ENCODE peak calls at places on chromosomes 1 and 21, in nine cellular contexts. H is GM13977, K is Peyer's patch, W is esophagus squamous epithelium, N is GM23338, X is gastrocnemius medialis, A is endothelial cell, D is heart left ventricle, Q is choroid plexus epithelial cell. J is an unnamed sample.

GRCh38 chr1:29839726-29840125 is 603.4 kb downstream of the PTPRU start:
- DNase-seq in K (no peak), Q (no peak), X (no peak), W (no peak), A (no peak), D (no peak), N (no peak), H (no peak), J (no peak)

GRCh38 chr1:116286541-116286971 is 86.5 kb upstream of the ATP1A1 start:
- DNase-seq in K (no peak), H (no peak), W (no peak), D (no peak), A (no peak), X (no peak), N (no peak), Q (peak), J (no peak)

GRCh38 chr1:117589531-117589930 is 16.3 kb upstream of the TENT5C start:
- DNase-seq in N (no peak), K (peak), H (no peak), D (no peak), X (no peak), W (no peak), Q (no peak), A (no peak), J (no peak)

GRCh38 chr1:209648366-209648765 is 3.9 kb downstream of the LAMB3 start:
- DNase-seq in A (no peak), X (no peak), W (no peak), D (no peak), H (no peak), Q (peak), K (no peak), N (no peak), J (no peak)

GRCh38 chr1:22039594-22040347 is 12.7 kb upstream of the CDC42 start:
- DNase-seq in X (no peak), A (peak), N (peak), Q (peak), W (peak), H (peak), D (peak), K (peak), J (no peak)

GRCh38 chr1:80248886-80249285 is 1242.4 kb upstream of the ADGRL4 start:
- DNase-seq in Q (peak), H (no peak), W (no peak), X (no peak), A (no peak), N (no peak), K (no peak), D (no peak), J (no peak)

GRCh38 chr21:33325222-33326067 is 675 bp downstream of the IFNAR1 start:
- DNase-seq in X (peak), A (peak), H (peak), Q (peak), K (peak), D (peak), W (no peak), N (peak), J (peak)

GRCh38 chr1:15736035-15736665 is at the start of gene SLC25A34:
- DNase-seq in K (peak), Q (no peak), W (no peak), H (no peak), A (no peak), N (peak), D (peak), X (peak), J (no peak)

GRCh38 chr1:67342002-67342890 is 34.6 kb downstream of the IL12RB2 start:
- DNase-seq in N (peak), Q (no peak), K (no peak), H (no peak), A (no peak), W (no peak), X (no peak), D (no peak), J (no peak)

GRCh38 chr1:160004427-160004826 is 27.4 kb downstream of the PIGM start:
- DNase-seq in N (no peak), K (peak), X (no peak), H (no peak), D (no peak), W (no peak), A (no peak), Q (no peak), J (no peak)

GRCh38 chr1:17392199-17392740 is 20.3 kb downstream of the PADI6 start:
- DNase-seq in K (no peak), A (no peak), H (no peak), W (no peak), D (no peak), X (no peak), N (no peak), Q (no peak), J (no peak)

GRCh38 chr1:205630241-205630640 is 1.6 kb downstream of the ELK4 start:
- DNase-seq in Q (peak), X (no peak), K (no peak), A (no peak), N (no peak), W (no peak), H (no peak), D (no peak), J (no peak)

GRCh38 chr1:233732206-233732605 is 118.3 kb downstream of the KCNK1 start:
- DNase-seq in A (no peak), K (no peak), W (no peak), X (no peak), H (no peak), Q (no peak), D (no peak), N (no peak), J (no peak)

GRCh38 chr1:233735331-233735730 is 121.4 kb downstream of the KCNK1 start:
- DNase-seq in N (no peak), H (no peak), A (no peak), K (no peak), W (no peak), Q (no peak), D (no peak), X (no peak), J (no peak)

GRCh38 chr1:233730380-233730779 is 116.5 kb downstream of the KCNK1 start:
- DNase-seq in H (no peak), K (no peak), W (no peak), Q (no peak), D (no peak), X (no peak), N (no peak), A (no peak), J (no peak)

GRCh38 chr1:233734456-233734855 is 120.5 kb downstream of the KCNK1 start:
- DNase-seq in W (no peak), N (no peak), K (no peak), Q (no peak), D (no peak), X (no peak), H (no peak), A (no peak), J (no peak)

GRCh38 chr1:233730809-233731208 is 116.9 kb downstream of the KCNK1 start:
- DNase-seq in W (no peak), Q (no peak), D (no peak), K (no peak), X (no peak), A (no peak), H (no peak), N (peak), J (no peak)
- TF ChIP-seq CTCF in W (no peak), Q (no peak), D (no peak), K (no peak), X (no peak), A (no peak), H (no peak), N (peak), J (peak)

DNA sequence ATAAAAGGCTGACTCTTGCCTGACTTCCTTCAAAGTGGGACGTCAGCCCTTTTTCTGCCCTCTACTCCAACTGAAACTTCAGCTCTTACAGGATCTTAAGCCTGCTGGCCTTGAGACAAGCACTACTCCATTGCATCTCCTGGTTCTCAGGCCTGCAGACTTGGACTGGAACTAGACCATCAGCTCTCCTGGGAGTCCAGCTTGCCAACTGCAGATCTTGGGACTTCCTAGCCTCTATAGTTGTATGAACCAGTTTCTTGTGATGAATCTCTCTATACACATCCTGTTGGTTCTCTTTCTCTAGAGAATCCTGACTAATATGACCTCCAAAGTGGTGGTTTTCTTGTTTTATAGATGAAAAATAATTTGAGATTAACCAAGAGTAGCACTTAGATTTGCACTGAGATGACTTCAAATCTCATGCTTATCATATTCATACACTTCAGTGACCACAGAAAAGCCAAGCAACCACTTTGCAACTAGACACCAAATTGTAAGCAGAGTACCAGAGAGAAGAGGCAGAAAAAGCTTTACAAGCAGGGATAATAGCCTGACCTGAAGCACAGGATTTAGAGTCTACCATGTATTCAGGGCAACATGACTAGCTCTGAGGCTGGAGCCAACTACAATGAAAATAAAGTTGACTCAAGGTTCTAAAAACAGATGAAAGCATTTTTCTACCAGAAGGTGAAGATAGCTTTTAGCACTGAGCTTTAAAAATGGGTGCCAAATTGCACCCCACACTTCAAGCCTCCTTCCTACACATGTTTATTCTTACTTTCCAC is 661.3 kb upstream of the USP24 start:
- DNase-seq in H (no peak), X (no peak), K (no peak), N (no peak), D (no peak), W (no peak), A (no peak), Q (no peak), J (no peak)
- TF ChIP-seq CTCF in H (no peak), X (no peak), K (no peak), N (no peak), D (no peak), W (no peak), A (no peak), Q (no peak), J (no peak)

GRCh38 chr1:230069813-230070212 is 2.8 kb downstream of the GALNT2 start:
- DNase-seq in X (peak), Q (no peak), A (no peak), K (no peak), H (no peak), D (no peak), W (no peak), N (no peak), J (no peak)

GRCh38 chr1:230067441-230067870 is 418 bp downstream of the GALNT2 start:
- DNase-seq in N (peak), D (no peak), H (peak), W (no peak), X (peak), K (peak), A (no peak), Q (peak), J (no peak)

GRCh38 chr1:230070321-230071208 is 3.5 kb downstream of the GALNT2 start:
- DNase-seq in K (no peak), D (no peak), Q (no peak), N (no peak), W (no peak), H (no peak), X (no peak), A (no peak), J (no peak)

GRCh38 chr1:230067871-230068814 is 1.1 kb downstream of the GALNT2 start:
- DNase-seq in Q (peak), X (no peak), H (peak), N (peak), K (peak), W (no peak), A (peak), D (peak), J (no peak)

DNA sequence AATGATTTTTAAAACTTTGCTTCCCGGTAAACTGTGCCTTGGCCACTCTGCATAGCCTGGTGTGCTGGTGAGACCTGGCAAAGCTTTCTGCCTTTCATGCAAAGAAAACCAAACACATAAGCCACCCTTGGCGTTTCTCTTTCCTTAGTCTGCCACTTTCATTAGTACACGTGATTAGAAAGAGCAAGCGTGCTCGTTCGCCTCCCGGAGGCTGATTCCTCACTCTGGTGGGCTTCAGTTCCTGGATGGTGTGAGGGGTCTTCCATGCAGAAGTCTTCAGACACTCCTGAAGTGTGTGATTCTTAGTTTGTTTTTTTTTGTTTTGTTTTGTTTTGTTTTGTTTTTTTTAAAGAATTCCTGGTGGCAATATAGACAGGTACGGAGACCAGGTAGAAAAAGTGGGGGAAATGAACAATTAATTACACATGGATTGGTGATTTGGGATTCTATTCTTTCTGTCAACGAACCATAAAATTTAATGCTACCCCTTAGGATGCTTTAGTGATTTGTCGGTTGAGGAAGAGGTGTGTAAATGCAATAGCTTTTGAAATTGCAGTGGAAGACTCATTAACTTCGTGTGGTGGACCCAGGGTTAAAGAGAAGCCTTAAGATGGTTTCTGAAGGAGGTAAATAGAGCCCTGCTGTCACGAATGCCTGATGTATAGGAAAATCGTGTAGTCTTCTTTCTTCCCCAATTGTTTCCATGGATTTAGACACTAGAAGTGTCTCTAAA is 2.1 kb downstream of the GALNT2 start:
- DNase-seq in W (no peak), K (no peak), A (no peak), H (peak), D (no peak), X (no peak), N (no peak), Q (no peak), J (no peak)
- TF ChIP-seq CTCF in W (no peak), K (no peak), A (no peak), H (no peak), D (no peak), X (no peak), N (no peak), Q (peak), J (peak)

GRCh38 chr1:56964349-56964748 is 1.5 kb downstream of the C8B start:
- DNase-seq in H (no peak), D (no peak), W (no peak), X (no peak), A (no peak), N (no peak), K (no peak), Q (no peak), J (no peak)
- TF ChIP-seq CTCF in H (no peak), D (no peak), W (no peak), X (no peak), A (no peak), N (no peak), K (no peak), Q (no peak), J (no peak)

DNA sequence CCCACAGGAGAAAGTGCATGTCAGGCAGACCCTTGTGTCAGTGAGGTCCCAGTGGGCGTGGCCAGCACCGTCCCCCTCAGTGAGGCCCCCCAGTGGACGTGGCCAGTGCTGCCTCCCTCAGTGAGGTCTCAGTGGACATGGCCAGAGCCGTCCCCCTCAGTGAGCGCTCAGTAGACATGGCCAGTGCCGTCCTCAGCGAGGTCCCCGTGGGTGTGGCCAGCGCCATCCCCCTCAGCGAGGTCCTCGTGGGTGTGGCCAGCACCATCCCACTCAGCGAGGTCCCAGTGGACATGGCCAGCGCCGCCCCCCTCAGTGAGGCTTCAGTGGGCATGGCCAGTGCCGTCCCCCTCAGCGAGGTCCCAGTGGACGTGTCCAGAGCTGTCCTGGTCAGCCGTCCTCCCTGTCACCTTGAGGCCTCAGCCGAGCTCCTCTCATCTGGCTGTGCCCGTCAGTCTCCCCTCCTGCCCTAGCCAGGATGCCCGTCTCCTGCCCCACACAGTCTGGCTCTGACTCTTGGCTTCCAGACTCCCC is 35.5 kb downstream of the PDE9A start:
- DNase-seq in N (no peak), Q (no peak), A (no peak), H (no peak), K (no peak), W (no peak), D (peak), X (no peak), J (no peak)
- TF ChIP-seq CTCF in N (peak), Q (no peak), A (no peak), H (no peak), K (no peak), W (no peak), D (no peak), X (no peak), J (no peak)

DNA sequence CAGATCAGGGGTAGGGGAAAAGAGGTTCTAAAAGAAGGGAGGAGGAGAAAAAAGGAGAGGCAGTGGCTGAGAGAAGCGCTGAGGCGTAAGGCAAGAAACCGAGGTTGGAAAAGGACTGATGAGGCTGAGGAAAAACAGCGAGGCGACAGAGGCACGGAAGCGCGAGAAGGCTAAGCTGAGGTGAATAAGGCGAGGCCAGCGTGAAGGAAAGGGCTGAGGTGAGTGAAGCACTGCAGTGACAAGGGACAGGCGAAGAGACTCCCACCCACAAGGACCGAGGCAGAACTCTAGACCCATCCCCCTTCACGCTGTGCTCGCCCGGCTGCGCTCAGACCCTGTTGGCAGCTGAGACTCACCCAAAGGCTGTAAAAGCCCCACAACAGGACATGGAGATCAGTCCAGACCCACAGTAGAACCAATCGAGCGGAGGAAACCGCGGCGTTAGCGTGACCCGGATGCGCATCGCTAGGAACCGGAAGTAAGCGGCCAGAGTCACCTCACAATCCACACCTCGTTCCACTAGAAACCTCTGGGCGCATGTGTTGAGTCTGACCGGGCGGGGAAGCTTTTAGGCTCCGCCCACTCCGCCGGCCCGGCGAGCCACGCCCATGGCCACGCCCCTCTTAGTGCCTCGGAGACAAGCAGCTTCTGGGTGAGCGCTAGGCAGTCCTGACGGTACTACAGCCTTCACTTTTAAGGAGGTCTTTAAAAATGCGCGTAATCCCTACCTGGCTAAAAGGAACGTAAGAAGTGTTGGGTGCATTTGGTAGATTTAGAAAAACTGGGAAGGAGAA is at the start of gene EYA3:
- DNase-seq in W (peak), Q (peak), N (peak), H (peak), A (peak), K (peak), D (peak), X (peak), J (peak)
- TF ChIP-seq CTCF in W (peak), Q (no peak), N (no peak), H (no peak), A (no peak), K (no peak), D (no peak), X (no peak), J (no peak)

GRCh38 chr1:19946331-19946751 is 22.9 kb upstream of the PLA2G2E start:
- DNase-seq in X (no peak), H (no peak), N (no peak), Q (no peak), D (no peak), W (no peak), K (no peak), A (no peak), J (no peak)
- TF ChIP-seq CTCF in X (no peak), H (no peak), N (no peak), Q (no peak), D (no peak), W (no peak), K (no peak), A (no peak), J (no peak)